ENCODE peak calls at places on chromosomes 2 and 18, in four cellular contexts. W, X, Z and S are unnamed samples. For H3K27me3, the result is how much of the 10 kb centered on the place peaks cover.

GRCh38 chr2:160472839-160473251 is 20.8 kb downstream of the RBMS1 start:
- DNase-seq in X (no peak), Z (no peak), W (no peak), S (peak)

GRCh38 chr2:232420463-232421188 is 14.0 kb downstream of the ALPG start:
- DNase-seq in X (peak), W (no peak), Z (peak), S (no peak)

GRCh38 chr2:161415041-161415440 is 1.1 kb upstream of the TBR1 start:
- DNase-seq in Z (peak), X (no peak), W (no peak), S (no peak)

GRCh38 chr2:136017786-136018185 is 32.4 kb upstream of the DARS1 start:
- DNase-seq in X (no peak), Z (no peak), W (no peak), S (no peak)

GRCh38 chr2:105388971-105389381 is 9.9 kb downstream of the FHL2 start:
- DNase-seq in X (no peak), W (peak), Z (no peak), S (peak)

GRCh38 chr18:55245200-55245599 is 285.9 kb upstream of the CCDC68 start:
- DNase-seq in W (no peak), Z (no peak), X (no peak), S (no peak)

GRCh38 chr18:58438161-58438983 is 190.5 kb downstream of the ALPK2 start:
- DNase-seq in X (no peak), W (no peak), Z (peak), S (no peak)

GRCh38 chr2:137467246-137467862 is 496.9 kb upstream of the HNMT start:
- DNase-seq in W (peak), X (no peak), Z (peak), S (peak)

GRCh38 chr2:151260492-151261239 is 997 bp downstream of the RBM43 start:
- DNase-seq in Z (no peak), W (no peak), X (no peak), S (no peak)

GRCh38 chr2:240982821-240983281 is 15.6 kb upstream of the SNED1 start:
- DNase-seq in X (no peak), W (no peak), Z (no peak), S (no peak)

GRCh38 chr18:77191241-77191751 is 58.4 kb upstream of the GALR1 start:
- DNase-seq in X (no peak), Z (no peak), W (no peak), S (no peak)

GRCh38 chr2:39743170-39743851 is 35.7 kb downstream of the THUMPD2 start:
- DNase-seq in W (no peak), X (no peak), Z (no peak), S (peak)

GRCh38 chr2:60958361-60958760 is 59.2 kb upstream of the PEX13 start:
- DNase-seq in X (no peak), W (no peak), Z (no peak), S (peak)

GRCh38 chr2:156155319-156155718 is 177.2 kb downstream of the NR4A2 start:
- DNase-seq in Z (no peak), X (no peak), W (no peak), S (no peak)

GRCh38 chr2:156157670-156158069 is 174.9 kb downstream of the NR4A2 start:
- DNase-seq in W (no peak), X (no peak), Z (no peak), S (no peak)

GRCh38 chr2:156151351-156151750 is 181.2 kb downstream of the NR4A2 start:
- DNase-seq in X (no peak), W (no peak), Z (no peak), S (no peak)

DNA sequence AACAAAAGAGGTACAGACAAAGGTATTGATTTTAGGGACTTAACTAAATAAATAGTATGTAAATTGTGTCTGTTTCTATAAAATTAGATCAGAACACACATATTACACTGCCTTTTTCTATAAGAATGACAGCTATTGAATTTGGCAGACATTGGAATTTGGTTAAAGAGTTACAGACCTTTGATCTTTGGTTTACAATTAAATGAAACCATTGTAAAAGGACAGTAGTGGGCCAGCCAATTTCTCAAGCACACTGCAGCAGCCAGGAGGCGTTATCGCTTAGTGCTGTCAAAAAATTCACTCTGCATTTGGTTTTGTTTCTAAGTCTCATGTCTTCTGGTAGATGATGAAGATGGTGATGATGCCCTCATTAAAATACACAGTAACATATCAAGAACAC is 175.9 kb downstream of the NR4A2 start:
- DNase-seq in Z (no peak), X (no peak), W (no peak), S (no peak)
- TF ChIP-seq CTCF in Z (peak), X (no peak), W (no peak), S (peak)

DNA sequence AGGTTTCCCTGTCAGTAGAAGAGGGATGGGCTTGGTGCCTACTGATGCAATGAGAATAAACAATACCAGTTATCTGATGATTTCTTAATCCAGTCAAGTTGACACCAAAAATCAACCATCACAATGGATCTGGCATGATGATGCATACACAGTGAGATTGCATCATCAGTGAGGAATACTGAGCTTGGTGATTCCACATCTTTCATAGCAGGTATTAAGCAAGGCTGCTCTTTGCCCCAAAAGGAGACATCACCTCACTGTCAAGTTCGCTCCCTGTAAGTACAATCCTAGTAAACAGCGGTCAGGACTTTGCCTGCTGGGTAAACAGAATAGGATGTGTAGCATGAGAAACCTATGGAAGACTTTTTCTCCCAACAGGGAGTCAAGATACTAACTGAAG is 282.7 kb upstream of the CDH2 start:
- DNase-seq in Z (no peak), W (no peak), X (no peak), S (no peak)
- H3K27me3 ChIP-seq in Z (under half), W (under half), X (under half), S (under half)

DNA sequence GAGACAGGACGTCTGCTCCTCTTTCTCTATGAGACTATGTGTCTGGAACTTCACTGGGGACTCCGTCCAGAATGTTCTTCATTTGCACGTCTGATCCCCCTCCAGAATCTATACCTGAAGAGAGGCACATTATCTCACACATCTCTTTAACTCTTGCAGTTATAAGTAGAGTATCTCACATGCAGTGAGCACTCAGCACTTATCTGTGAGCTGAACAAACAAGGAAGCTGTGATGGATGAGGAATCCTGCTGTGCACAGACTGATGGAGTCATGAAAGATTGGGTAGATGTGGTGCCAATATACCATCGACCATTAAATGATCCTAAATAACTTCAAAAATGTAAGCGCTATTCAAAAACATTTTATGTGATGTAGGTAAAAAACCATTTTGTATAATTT is 888.3 kb upstream of the CELF4 start:
- DNase-seq in W (no peak), Z (no peak), X (no peak), S (no peak)
- TF ChIP-seq CTCF in W (no peak), Z (no peak), X (no peak), S (no peak)

GRCh38 chr2:3769766-3770165 is 66.4 kb downstream of the DCDC2C start:
- DNase-seq in Z (no peak), W (no peak), X (no peak), S (no peak)
- H3K27me3 ChIP-seq in Z (under half), W (under half), X (under half), S (under half)

GRCh38 chr2:20447437-20448245 is 767 bp downstream of the RHOB start:
- DNase-seq in Z (peak), W (peak), X (peak), S (peak)

GRCh38 chr2:20444993-20445910 is 1.6 kb upstream of the RHOB start:
- DNase-seq in Z (no peak), X (no peak), W (no peak), S (no peak)

GRCh38 chr2:20448246-20449046 is 1.6 kb downstream of the RHOB start:
- DNase-seq in W (peak), Z (no peak), X (no peak), S (no peak)

GRCh38 chr2:20446280-20446916 is 476 bp upstream of the RHOB start:
- DNase-seq in W (peak), X (no peak), Z (no peak), S (peak)

DNA sequence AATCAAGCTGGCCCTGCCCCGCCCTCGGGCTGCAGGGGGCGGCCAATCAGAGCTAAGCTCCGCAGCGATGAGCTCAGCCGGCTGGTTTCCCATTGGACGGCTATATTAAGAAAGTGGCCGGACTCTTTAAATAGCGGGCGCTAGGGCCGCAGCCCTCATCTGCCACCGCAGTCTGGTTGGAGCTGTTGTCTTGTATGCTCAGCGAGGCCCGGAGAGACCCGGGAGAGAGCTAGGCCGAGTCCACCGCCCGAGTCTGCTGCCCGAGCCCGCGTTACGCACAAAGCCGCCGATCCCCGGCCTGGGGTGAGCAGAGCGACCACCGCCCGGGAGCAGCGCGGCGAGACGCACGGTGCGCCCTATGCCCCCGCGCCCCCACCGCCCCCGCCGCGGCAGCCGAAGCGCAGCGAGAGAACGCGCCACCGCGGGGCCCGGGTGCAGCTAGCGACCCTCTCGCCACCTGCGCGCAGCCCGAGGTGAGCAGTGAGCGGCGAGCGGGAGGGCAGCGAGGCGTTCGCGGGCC is at the start of gene RHOB:
- DNase-seq in X (peak), Z (peak), W (peak), S (peak)
- TF ChIP-seq CTCF in X (no peak), Z (no peak), W (no peak), S (no peak)